ENCODE peak calls at places on chromosomes 1 and 21, in four cellular contexts. G, X, N and V are unnamed samples.

GRCh38 chr21:16588433-16588860 is 858.7 kb downstream of the USP25 start:
- DNase-seq in G (no peak), N (peak), X (peak), V (peak)

GRCh38 chr1:43853161-43853921 is 80.3 kb upstream of the ARTN start:
- DNase-seq in G (peak), X (peak), N (peak), V (peak)

GRCh38 chr1:54096491-54097235 is 43.3 kb downstream of the TCEANC2 start:
- DNase-seq in X (no peak), G (no peak), N (no peak), V (no peak)

GRCh38 chr1:87061742-87062156 is 147.3 kb downstream of the HS2ST1 start:
- DNase-seq in X (no peak), N (no peak), G (no peak), V (peak)

GRCh38 chr1:65528104-65528503 is 107.6 kb downstream of the LEPR start:
- DNase-seq in N (no peak), X (no peak), G (no peak), V (no peak)

GRCh38 chr1:31639543-31639942 is 5.1 kb downstream of the PEF1 start:
- DNase-seq in G (no peak), X (peak), N (no peak), V (peak)

GRCh38 chr1:207565546-207566468 is 69.8 kb downstream of the CR1 start:
- DNase-seq in N (peak), G (no peak), X (peak), V (peak)

GRCh38 chr1:56461158-56462127 is 117.9 kb downstream of the PLPP3 start:
- DNase-seq in N (no peak), G (no peak), X (no peak), V (no peak)

GRCh38 chr1:63320024-63320799 is 2.2 kb upstream of the FOXD3 start:
- DNase-seq in N (no peak), X (no peak), G (no peak), V (no peak)

GRCh38 chr1:170670751-170671628 is 7.1 kb downstream of the PRRX1 start:
- DNase-seq in X (peak), N (peak), G (no peak), V (peak)

GRCh38 chr1:118986291-118986838 is 1.8 kb downstream of the TBX15 start:
- DNase-seq in N (no peak), X (peak), G (no peak), V (peak)

GRCh38 chr21:34276711-34277425 is 86.9 kb upstream of the KCNE2 start:
- DNase-seq in G (no peak), X (no peak), N (no peak), V (peak)

GRCh38 chr1:103616362-103616761 is 865 bp upstream of the AMY2A start:
- DNase-seq in N (peak), G (peak), X (no peak), V (no peak)

DNA sequence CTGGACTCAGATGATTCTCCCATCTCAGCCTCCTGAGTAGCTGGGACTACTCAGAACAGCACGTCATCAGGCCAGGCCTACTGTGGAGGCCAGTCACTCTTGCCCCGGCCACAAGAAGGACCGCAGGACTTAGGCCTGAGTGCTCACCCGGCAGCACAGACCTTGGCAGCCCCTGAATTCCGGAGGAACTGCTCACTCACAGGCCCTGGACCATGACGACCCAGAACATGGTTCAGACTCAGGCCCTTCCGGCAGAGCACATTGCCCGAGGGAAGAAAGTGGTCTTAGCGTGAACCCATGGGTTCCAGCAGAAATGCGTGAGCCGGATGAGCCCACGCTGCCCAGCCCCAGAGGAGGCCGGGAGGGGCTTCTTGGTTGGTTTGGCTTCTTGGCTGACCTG is 177.3 kb upstream of the TMEM51 start:
- DNase-seq in G (no peak), X (no peak), N (no peak), V (no peak)
- H3K4me3 ChIP-seq in G (no peak), X (no peak), N (no peak), V (no peak)

GRCh38 chr1:203378529-203379271 is 27.8 kb upstream of the FMOD start:
- DNase-seq in G (no peak), X (peak), N (no peak), V (peak)
- TF ChIP-seq CTCF in G (no peak), X (no peak), N (no peak), V (no peak)

GRCh38 chr21:38312822-38313221 is 56.0 kb downstream of the KCNJ15 start:
- DNase-seq in G (no peak), N (no peak), X (no peak), V (no peak)
- H3K4me3 ChIP-seq in G (no peak), N (no peak), X (no peak), V (no peak)

DNA sequence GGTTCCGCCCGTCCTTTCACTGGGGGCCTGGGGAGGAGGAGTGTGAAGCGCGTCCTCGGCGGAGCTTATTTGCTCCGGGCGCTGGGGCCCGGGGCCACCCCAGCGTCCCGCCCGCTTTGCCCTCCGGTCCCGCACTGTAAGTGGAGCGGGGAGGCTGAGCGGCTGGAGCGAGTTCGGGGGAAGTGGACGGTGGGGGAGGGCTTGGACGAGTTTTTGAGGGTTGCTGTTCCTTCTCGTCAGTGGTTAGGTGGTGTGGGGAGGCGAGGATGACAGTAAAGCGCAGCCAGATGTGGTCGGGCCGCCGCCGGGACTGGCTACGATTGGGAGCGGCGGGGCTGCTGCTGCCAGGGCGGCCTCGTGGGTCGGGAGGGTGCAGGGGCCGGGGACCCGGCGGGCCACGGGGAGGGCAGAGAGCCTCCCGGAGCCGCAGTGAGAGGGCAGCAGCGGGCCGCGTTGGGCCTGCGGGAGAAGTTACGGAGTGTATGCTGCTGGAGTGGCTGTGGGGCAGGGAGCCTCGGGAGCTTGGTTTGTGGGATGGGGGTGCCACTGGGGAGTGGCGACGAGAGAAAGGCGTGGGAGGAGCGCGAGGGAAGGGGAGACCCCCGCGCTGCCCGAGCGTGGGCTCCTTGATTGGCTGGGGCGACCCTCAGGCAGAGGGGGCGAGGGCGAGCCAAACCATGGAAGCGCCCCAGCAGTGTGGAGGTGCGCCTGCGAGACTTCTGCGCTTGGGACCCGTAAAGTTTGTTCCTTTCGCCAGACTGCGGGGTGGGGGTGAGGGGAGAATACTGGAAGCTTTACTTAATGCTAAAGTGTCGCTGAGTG is 2.1 kb downstream of the ADGRL2 start:
- DNase-seq in X (peak), N (peak), G (peak), V (peak)
- TF ChIP-seq CTCF in X (peak), N (peak), G (peak), V (peak)

GRCh38 chr1:217661407-217661806 is 30.3 kb downstream of the SPATA17 start:
- DNase-seq in N (no peak), G (no peak), X (no peak), V (no peak)

GRCh38 chr1:217660353-217661062 is 29.4 kb downstream of the SPATA17 start:
- DNase-seq in X (peak), N (no peak), G (no peak), V (peak)
- H3K4me3 ChIP-seq in X (no peak), N (no peak), G (no peak), V (no peak)

GRCh38 chr1:33875857-33876256 is 12.0 kb downstream of the HMGB4 start:
- DNase-seq in X (no peak), G (no peak), N (no peak), V (no peak)
- TF ChIP-seq CTCF in X (no peak), G (no peak), N (no peak), V (peak)